ENCODE peak calls at places on chromosomes 6 and 20, in six cellular contexts. L is adrenal gland; T is NCI-H2171 treated with DMSO at 0.1 percent for 48 hours; K is GM06990; C is epithelial cell of esophagus; P is stimulated activated CD4-positive, alpha-beta T cell treated with anti-CD3 and anti-CD28 coated beads, Interleukin-1b, Interleukin-23, amount 100 ng/mL, for 1 hour. O is an unnamed sample.
A peak's percentile ranks its signal among the peaks of the same experiment; 100 is the strongest.

GRCh38 chr6:15993716-15994228 is 135.1 kb upstream of the MYLIP start:
- DNase-seq in C (no peak), P (no peak), L (no peak), K (no peak), T (no peak), O (no peak)

GRCh38 chr6:193773-194310 is 98.4 kb upstream of the DUSP22 start:
- DNase-seq in K (peak; percentile 82), L (no peak), C (no peak), T (no peak), P (no peak), O (no peak)

GRCh38 chr6:144104488-144104887 is 9.1 kb upstream of the SF3B5 start:
- DNase-seq in P (no peak), T (no peak), C (no peak), K (no peak), L (no peak), O (no peak)

GRCh38 chr6:53651764-53652401 is 13.7 kb downstream of the KLHL31 start:
- DNase-seq in C (peak; percentile 89), L (peak; percentile 86), T (peak; percentile 85), P (peak; percentile 41), K (peak; percentile 75), O (peak; percentile 27)

GRCh38 chr20:5920581-5920980 is 29.8 kb downstream of the TRMT6 start:
- DNase-seq in K (no peak), T (peak; percentile 34), C (no peak), L (no peak), P (no peak), O (no peak)

GRCh38 chr6:169454204-169454871 is 200.7 kb upstream of the THBS2 start:
- DNase-seq in K (no peak), T (no peak), L (no peak), C (peak; percentile 59), P (no peak), O (peak; percentile 92)

GRCh38 chr6:139655783-139656705 is 281.6 kb upstream of the CITED2 start:
- DNase-seq in K (no peak), C (peak; percentile 64), P (no peak), T (peak; percentile 11), L (no peak), O (no peak)

GRCh38 chr6:125869427-125869826 is 78.7 kb downstream of the NCOA7 start:
- DNase-seq in L (peak; percentile 67), C (no peak), T (no peak), K (no peak), P (no peak), O (no peak)

GRCh38 chr6:21666200-21666671 is 72.7 kb downstream of the SOX4 start:
- DNase-seq in L (no peak), C (no peak), K (peak; percentile 30), T (peak; percentile 23), P (no peak), O (no peak)

GRCh38 chr20:50540620-50541605 is 30.7 kb downstream of the PTPN1 start:
- DNase-seq in T (no peak), P (no peak), K (no peak), L (no peak), C (peak; percentile 58), O (peak; percentile 93)

GRCh38 chr20:43397147-43397546 is 60.5 kb upstream of the SRSF6 start:
- DNase-seq in L (no peak), C (no peak), K (no peak), P (no peak), T (no peak), O (no peak)

GRCh38 chr20:41587956-41588355 is 30.2 kb downstream of the CHD6 start:
- DNase-seq in K (no peak), P (no peak), L (no peak), T (no peak), C (peak; percentile 75), O (peak; percentile 53)

GRCh38 chr20:45975686-45976085 is 3.7 kb upstream of the ZNF335 start:
- DNase-seq in T (no peak), C (no peak), P (no peak), L (no peak), K (no peak), O (no peak)

O was measured in brain microvascular endothelial cell.